ENCODE peak calls at places on chromosomes 6 and 20, in four cellular contexts. J is SK-N-SH, O is OCI-LY7, A is hepatocyte. K is an unnamed sample. For H3K79me2 and H3K4me1, the result is how much of the 10 kb centered on the place peaks cover.

GRCh38 chr6:71367763-71368162 is 79.2 kb downstream of the OGFRL1 start:
- DNase-seq in J (no peak), O (no peak), A (no peak), K (no peak)

GRCh38 chr6:132430110-132430509 is 28.8 kb upstream of the MOXD1 start:
- DNase-seq in J (no peak), O (no peak), A (no peak), K (no peak)

GRCh38 chr6:1586256-1586655 is 23.5 kb upstream of the FOXC1 start:
- DNase-seq in J (no peak), O (no peak), A (no peak), K (no peak)

GRCh38 chr6:146028835-146029572 is at the start of gene GRM1:
- DNase-seq in J (peak), O (no peak), A (no peak), K (no peak)

GRCh38 chr20:35359335-35359997 is 52.3 kb downstream of the UQCC1 start:
- DNase-seq in J (no peak), O (no peak), A (no peak), K (no peak)

GRCh38 chr6:146864885-146865284 is 266.1 kb downstream of the ADGB start:
- DNase-seq in J (no peak), O (no peak), A (no peak), K (no peak)

GRCh38 chr6:46815130-46815529 is 21.9 kb downstream of the MEP1A start:
- DNase-seq in J (no peak), O (no peak), A (peak), K (no peak)

GRCh38 chr20:62067547-62068260 is 2.0 kb upstream of the TAF4 start:
- DNase-seq in J (peak), O (peak), A (no peak), K (no peak)

GRCh38 chr6:134111062-134111677 is 58.7 kb upstream of the SLC2A12 start:
- DNase-seq in J (peak), O (peak), A (peak), K (peak)

GRCh38 chr20:62211769-62212288 is 8.2 kb downstream of the HRH3 start:
- DNase-seq in J (no peak), O (no peak), A (no peak), K (no peak)

GRCh38 chr20:47126374-47126705 is 230.2 kb downstream of the ZMYND8 start:
- DNase-seq in J (no peak), O (no peak), A (no peak), K (no peak)

GRCh38 chr20:22922987-22923386 is 112.1 kb upstream of the SSTR4 start:
- DNase-seq in J (no peak), O (no peak), A (no peak), K (no peak)

GRCh38 chr20:22924949-22925612 is 110.0 kb upstream of the SSTR4 start:
- DNase-seq in J (no peak), O (no peak), A (no peak), K (no peak)

GRCh38 chr20:22925613-22925983 is 109.5 kb upstream of the SSTR4 start:
- DNase-seq in J (no peak), O (no peak), A (no peak), K (no peak)

GRCh38 chr20:22921595-22922421 is 113.3 kb upstream of the SSTR4 start:
- DNase-seq in J (no peak), O (no peak), A (no peak), K (no peak)

DNA sequence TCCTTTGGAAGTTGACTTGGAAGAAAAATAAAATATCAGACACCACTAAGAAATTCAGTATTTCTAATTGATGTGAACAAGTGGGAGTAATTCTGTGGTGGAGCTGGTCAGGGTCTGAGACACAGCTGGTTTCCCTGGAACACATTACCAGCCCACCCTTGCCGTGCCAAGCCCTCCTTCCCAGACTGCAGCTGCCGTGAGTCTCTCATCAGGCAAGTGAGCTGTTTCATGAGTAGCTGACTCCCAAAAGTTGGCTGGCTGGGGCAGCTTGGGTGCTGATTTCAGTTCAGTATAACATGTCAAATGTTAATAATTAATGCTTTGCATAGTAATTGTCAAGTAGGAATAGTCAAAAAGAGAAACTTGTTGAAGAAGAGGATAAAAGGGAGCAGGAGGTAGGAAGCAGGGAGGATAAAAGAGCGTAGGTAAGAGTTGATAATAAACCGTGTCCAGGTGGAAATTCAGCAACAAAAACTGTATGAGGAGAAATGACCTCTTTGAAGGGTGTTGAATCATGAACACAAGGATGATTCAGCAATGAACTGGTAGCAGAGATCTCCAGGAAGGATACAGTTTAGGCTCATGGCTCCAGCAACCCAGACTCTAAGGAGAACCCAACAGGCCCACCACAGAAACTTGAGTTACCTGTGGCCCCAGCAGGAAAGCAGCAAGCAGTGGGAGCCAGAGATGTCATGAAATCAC is 110.9 kb upstream of the SSTR4 start:
- DNase-seq in J (no peak), O (no peak), A (no peak), K (no peak)
- TF ChIP-seq EZH2phosphoT487 in J (no peak), O (no peak), A (no peak), K (no peak)

GRCh38 chr6:11934638-11935037 is 77.5 kb upstream of the HIVEP1 start:
- DNase-seq in J (no peak), O (no peak), A (no peak), K (no peak)

GRCh38 chr6:11943060-11943459 is 69.1 kb upstream of the HIVEP1 start:
- DNase-seq in J (no peak), O (no peak), A (no peak), K (no peak)

GRCh38 chr6:11944111-11944510 is 68.0 kb upstream of the HIVEP1 start:
- DNase-seq in J (no peak), O (no peak), A (peak), K (no peak)

GRCh38 chr6:11942185-11942864 is 69.8 kb upstream of the HIVEP1 start:
- DNase-seq in J (no peak), O (no peak), A (no peak), K (no peak)

GRCh38 chr6:11938285-11938890 is 73.7 kb upstream of the HIVEP1 start:
- DNase-seq in J (no peak), O (no peak), A (peak), K (no peak)
- H3K79me2 ChIP-seq in J (under half), O (under half), A (under half), K (under half)

DNA sequence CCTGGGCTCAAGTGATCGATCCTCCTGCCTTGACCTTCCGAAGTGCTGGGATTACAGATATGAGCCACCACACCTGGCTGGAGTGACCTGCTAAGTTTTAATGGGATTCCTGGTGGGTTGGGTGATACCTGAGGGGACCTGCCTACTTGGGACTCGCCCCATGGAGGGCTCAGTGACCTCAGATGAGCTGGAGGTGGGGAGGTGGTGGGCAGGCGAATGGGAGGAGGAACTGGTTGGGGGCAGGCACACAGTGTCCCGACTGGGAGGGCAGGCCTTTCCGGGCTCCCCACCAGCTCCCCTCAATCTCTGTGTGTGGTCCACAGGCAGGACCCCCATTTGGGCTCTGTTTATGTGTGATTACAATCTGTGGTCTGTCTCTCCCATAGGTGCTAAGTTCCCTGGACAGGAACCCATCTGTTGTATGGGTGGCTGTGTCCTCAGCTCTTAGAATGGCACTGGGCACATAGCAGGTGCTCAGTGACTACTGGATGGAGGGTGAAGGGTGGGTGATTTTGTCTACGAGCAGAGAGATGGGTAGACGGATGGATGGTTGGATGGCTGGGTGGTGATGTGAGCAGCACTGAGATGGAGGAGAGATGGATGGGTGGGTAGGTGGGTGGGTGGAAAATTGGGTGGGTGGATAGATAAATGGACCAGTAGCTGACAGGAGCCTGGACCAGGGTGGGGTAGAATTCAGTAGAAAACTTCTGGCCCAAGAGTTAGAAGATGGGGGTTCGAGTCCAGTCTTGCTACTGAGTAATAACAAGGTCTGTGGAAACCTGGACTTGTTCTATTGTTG is 23.8 kb downstream of the CEBPB start:
- DNase-seq in J (no peak), O (no peak), A (no peak), K (no peak)
- H3K4me1 ChIP-seq in J (under half), O (under half), A (under half), K (under half)

GRCh38 chr20:31440012-31440659 is at the start of gene DEFB123:
- DNase-seq in J (no peak), O (no peak), A (no peak), K (no peak)
- TF ChIP-seq EZH2phosphoT487 in J (no peak), O (no peak), A (no peak), K (no peak)

DNA sequence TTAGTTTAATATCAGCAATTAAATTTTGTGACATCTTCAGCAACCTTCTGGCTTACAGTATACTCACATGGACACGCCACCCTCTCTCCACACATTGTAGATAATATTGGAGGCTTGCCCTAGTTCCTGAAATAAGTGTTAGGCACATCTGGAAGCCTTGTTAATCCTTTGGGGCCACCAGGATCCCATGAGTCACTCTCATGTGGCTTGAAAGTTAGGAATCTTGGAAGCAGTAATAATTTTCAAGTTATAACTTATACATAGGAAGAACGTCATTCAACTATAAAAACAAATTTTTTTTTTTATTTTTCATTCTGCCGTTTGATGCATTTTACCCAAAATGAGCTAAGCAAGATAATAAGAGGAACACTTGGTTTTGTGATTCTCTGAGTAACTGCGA is 20.5 kb downstream of the LAMA4 start:
- DNase-seq in J (no peak), O (no peak), A (no peak), K (no peak)
- H3K79me2 ChIP-seq in J (under half), O (under half), A (under half), K (under half)

GRCh38 chr20:44208770-44209169 is 1.8 kb downstream of the OSER1 start:
- DNase-seq in J (no peak), O (no peak), A (no peak), K (no peak)
- H3K4me1 ChIP-seq in J (under half), O (under half), A (under half), K (under half)